ENCODE peak calls at places on chromosomes 6 and 20, in five cellular contexts. E is A549, O is tibial artery, C is stomach, Y is heart right ventricle. P is an unnamed sample.

GRCh38 chr20:52493177-52493711 is 301.7 kb upstream of the ZFP64 start:
- DNase-seq in C (no peak), O (no peak), Y (peak), E (no peak), P (no peak)

GRCh38 chr20:38706482-38706881 is 17.8 kb upstream of the SLC32A1 start:
- DNase-seq in Y (no peak), O (no peak), C (no peak), E (no peak), P (no peak)

GRCh38 chr6:96059586-96059985 is 43.8 kb downstream of the FUT9 start:
- DNase-seq in C (no peak), Y (no peak), O (no peak), E (no peak), P (no peak)

GRCh38 chr20:48098099-48098498 is 312.8 kb upstream of the SULF2 start:
- DNase-seq in Y (no peak), C (no peak), E (no peak), O (no peak), P (no peak)

GRCh38 chr20:25291432-25292133 is 43.7 kb downstream of the PYGB start:
- DNase-seq in O (no peak), E (no peak), Y (no peak), C (no peak), P (no peak)

GRCh38 chr6:37381579-37381978 is 27.8 kb downstream of the RNF8 start:
- DNase-seq in E (peak), Y (no peak), O (no peak), C (peak), P (peak)

GRCh38 chr6:30163918-30164654 is 740 bp downstream of the TRIM15 start:
- DNase-seq in Y (no peak), E (no peak), O (no peak), C (no peak), P (no peak)

GRCh38 chr6:73565767-73566485 is 45.1 kb upstream of the EEF1A1 start:
- DNase-seq in Y (no peak), O (no peak), C (no peak), E (peak), P (no peak)

GRCh38 chr20:10502098-10502526 is 67.0 kb downstream of the SLX4IP start:
- DNase-seq in C (no peak), E (no peak), Y (no peak), O (no peak), P (no peak)

GRCh38 chr6:85473748-85474147 is 23.9 kb downstream of the NT5E start:
- DNase-seq in O (no peak), C (no peak), Y (no peak), E (no peak), P (no peak)

GRCh38 chr20:58171796-58172425 is 56.5 kb downstream of the ANKRD60 start:
- DNase-seq in C (no peak), E (no peak), O (no peak), Y (no peak), P (no peak)

GRCh38 chr6:16374796-16375195 is 136.4 kb downstream of the GMPR start:
- DNase-seq in E (no peak), Y (no peak), C (no peak), O (no peak), P (no peak)

GRCh38 chr6:28135393-28135792 is 6.3 kb upstream of the ZKSCAN8 start:
- DNase-seq in O (no peak), Y (no peak), E (no peak), C (no peak), P (no peak)

GRCh38 chr6:106820412-106820852 is 154.1 kb downstream of the CD24 start:
- DNase-seq in C (no peak), E (peak), O (no peak), Y (no peak), P (no peak)

GRCh38 chr20:2385026-2385425 is 4.3 kb downstream of the TGM6 start:
- DNase-seq in O (no peak), Y (no peak), C (no peak), E (no peak), P (no peak)

GRCh38 chr20:40265872-40266533 is 423.0 kb downstream of the MAFB start:
- DNase-seq in C (peak), Y (peak), O (no peak), E (peak), P (no peak)

GRCh38 chr20:47778398-47779354 is 6.6 kb downstream of the SULF2 start:
- DNase-seq in Y (no peak), C (no peak), E (no peak), O (no peak), P (no peak)

GRCh38 chr6:127481628-127482027 is 22.4 kb upstream of the KIAA0408 start:
- DNase-seq in O (no peak), E (peak), C (no peak), Y (no peak), P (no peak)

GRCh38 chr6:65299236-65299635 is 407.8 kb downstream of the EYS start:
- DNase-seq in E (no peak), C (no peak), O (no peak), Y (peak), P (no peak)

GRCh38 chr20:47165376-47165865 is 191.1 kb downstream of the ZMYND8 start:
- DNase-seq in E (no peak), C (no peak), O (no peak), Y (no peak), P (no peak)

GRCh38 chr6:119226089-119226488 is 123.5 kb downstream of the MAN1A1 start:
- DNase-seq in O (no peak), Y (no peak), C (no peak), E (no peak), P (no peak)

GRCh38 chr6:56381852-56382251 is 134.5 kb upstream of the COL21A1 start:
- DNase-seq in C (no peak), Y (no peak), E (no peak), O (no peak), P (no peak)

GRCh38 chr6:33590531-33591198 is 10.6 kb upstream of the BAK1 start:
- DNase-seq in O (no peak), E (no peak), C (peak), Y (no peak), P (no peak)

GRCh38 chr6:144152334-144152900 is 2.1 kb downstream of the STX11 start:
- DNase-seq in C (no peak), O (no peak), E (no peak), Y (no peak), P (no peak)

GRCh38 chr6:21375717-21376116 is 217.8 kb upstream of the SOX4 start:
- DNase-seq in C (no peak), O (no peak), Y (no peak), E (no peak), P (no peak)

GRCh38 chr6:157845493-157846259 is 22.6 kb downstream of the SNX9 start:
- DNase-seq in O (no peak), E (no peak), Y (no peak), C (no peak), P (no peak)

GRCh38 chr6:56840467-56841371 is 114.2 kb upstream of the BEND6 start:
- DNase-seq in O (no peak), E (peak), C (no peak), Y (no peak), P (no peak)

GRCh38 chr6:17584241-17584803 is 15.8 kb upstream of the FAM8A1 start:
- DNase-seq in Y (peak), C (no peak), E (peak), O (peak), P (peak)

GRCh38 chr6:81003156-81003555 is 749.3 kb downstream of the TENT5A start:
- DNase-seq in Y (no peak), C (no peak), O (no peak), E (no peak), P (no peak)

GRCh38 chr6:79005497-79005896 is 72.6 kb downstream of the PHIP start:
- DNase-seq in E (no peak), O (no peak), C (no peak), Y (no peak), P (no peak)

GRCh38 chr6:33384581-33385020 is 7.0 kb upstream of the KIFC1 start:
- DNase-seq in Y (no peak), O (no peak), E (peak), C (no peak), P (peak)

GRCh38 chr20:44494266-44494665 is 18.6 kb downstream of the TTPAL start:
- DNase-seq in O (no peak), Y (no peak), C (no peak), E (peak), P (peak)

GRCh38 chr20:44494681-44495080 is 19.0 kb downstream of the TTPAL start:
- DNase-seq in C (no peak), E (no peak), O (no peak), Y (no peak), P (no peak)

GRCh38 chr20:44496976-44497375 is 21.3 kb downstream of the TTPAL start:
- DNase-seq in C (no peak), Y (no peak), O (no peak), E (peak), P (peak)

GRCh38 chr20:44495802-44496481 is 20.3 kb downstream of the TTPAL start:
- DNase-seq in E (peak), O (no peak), Y (no peak), C (no peak), P (peak)

DNA sequence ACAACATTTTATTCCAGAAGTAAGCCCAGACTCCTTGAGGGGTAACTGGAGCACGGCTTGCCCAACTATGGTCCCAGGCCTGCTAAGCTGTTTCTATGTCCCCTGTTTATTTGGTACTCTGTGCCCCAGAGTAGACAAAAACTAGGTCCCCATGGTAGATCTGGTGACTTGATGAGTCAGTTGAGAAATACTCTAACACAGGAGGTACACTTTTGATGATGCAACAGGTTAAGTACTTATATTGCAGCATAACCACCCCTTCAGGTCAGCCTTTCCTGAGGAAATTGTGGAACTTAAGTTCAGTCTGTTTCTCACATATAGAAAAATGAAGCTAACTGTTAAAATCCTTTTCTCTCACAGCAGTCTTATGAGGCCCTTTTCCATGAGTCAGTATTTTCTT is 19.6 kb downstream of the TTPAL start:
- DNase-seq in Y (no peak), O (no peak), C (no peak), E (peak), P (no peak)
- H3K27ac ChIP-seq in Y (peak), O (peak), C (peak), E (peak), P (peak)

GRCh38 chr20:43459022-43459942 is 1.6 kb downstream of the SRSF6 start:
- DNase-seq in E (peak), O (no peak), C (no peak), Y (no peak), P (no peak)
- H3K4me3 ChIP-seq in E (peak), O (peak), C (peak), Y (peak), P (peak)

GRCh38 chr6:137697267-137697938 is 169.7 kb upstream of the TNFAIP3 start:
- DNase-seq in O (no peak), Y (no peak), C (no peak), E (peak), P (peak)
- TF ChIP-seq CTCF in O (no peak), Y (no peak), C (no peak), E (no peak), P (no peak)

GRCh38 chr6:150406948-150407347 is 38.1 kb downstream of the IYD start:
- DNase-seq in O (no peak), Y (no peak), C (no peak), E (no peak), P (no peak)

GRCh38 chr6:150409576-150410066 is 40.8 kb downstream of the IYD start:
- DNase-seq in O (peak), Y (peak), E (no peak), C (peak), P (no peak)

GRCh38 chr6:150408842-150409241 is 40.0 kb downstream of the IYD start:
- DNase-seq in E (no peak), O (no peak), C (peak), Y (no peak), P (no peak)

GRCh38 chr6:150403458-150404245 is 34.8 kb downstream of the IYD start:
- DNase-seq in E (peak), Y (peak), C (no peak), O (peak), P (no peak)
- H3K27ac ChIP-seq in E (peak), Y (no peak), C (peak), O (no peak), P (no peak)

DNA sequence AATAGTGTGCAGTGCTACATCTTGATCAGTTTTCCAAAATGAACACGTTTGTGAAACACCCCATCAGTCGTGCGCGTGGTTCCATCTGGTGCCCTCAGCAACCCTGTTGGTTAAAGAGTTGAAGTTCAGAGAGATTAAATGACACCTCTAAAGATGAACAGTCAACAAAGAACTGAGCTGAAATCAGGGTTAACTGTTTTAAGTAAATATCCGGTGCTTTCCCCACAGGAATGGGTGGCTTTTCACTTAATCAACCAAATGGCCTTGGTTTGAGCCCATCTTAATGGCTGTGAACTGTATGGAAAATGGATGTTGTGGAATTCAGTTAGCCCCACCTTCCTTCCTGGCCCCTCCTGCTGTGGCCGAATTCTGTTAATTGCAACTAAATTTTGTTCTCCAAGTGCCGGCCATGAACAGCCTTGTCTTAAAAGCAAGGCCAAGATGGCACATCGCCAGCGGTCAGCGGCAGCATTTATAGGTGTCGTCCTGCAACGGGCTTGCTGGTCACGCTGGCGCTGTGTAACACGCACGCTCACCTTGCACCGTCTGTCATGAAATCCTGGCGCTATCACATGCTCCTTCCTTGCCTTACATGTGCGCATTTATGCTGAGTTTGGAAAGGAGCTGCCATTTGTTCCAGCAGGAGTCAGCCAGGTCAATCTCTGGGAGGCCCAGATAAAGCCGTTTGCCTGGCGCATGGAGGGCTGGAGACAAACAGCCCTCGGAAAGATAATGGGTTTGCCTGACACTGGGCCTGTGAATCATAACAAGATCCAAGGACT is 164.5 kb downstream of the ERMARD start:
- DNase-seq in C (no peak), Y (no peak), E (no peak), O (no peak), P (no peak)
- H3K4me3 ChIP-seq in C (no peak), Y (no peak), E (no peak), O (no peak), P (no peak)

GRCh38 chr6:19204445-19204844 is 632.7 kb upstream of the ID4 start:
- DNase-seq in O (no peak), E (no peak), Y (no peak), C (no peak), P (no peak)
- TF ChIP-seq CTCF in O (no peak), E (no peak), Y (no peak), C (no peak), P (no peak)

DNA sequence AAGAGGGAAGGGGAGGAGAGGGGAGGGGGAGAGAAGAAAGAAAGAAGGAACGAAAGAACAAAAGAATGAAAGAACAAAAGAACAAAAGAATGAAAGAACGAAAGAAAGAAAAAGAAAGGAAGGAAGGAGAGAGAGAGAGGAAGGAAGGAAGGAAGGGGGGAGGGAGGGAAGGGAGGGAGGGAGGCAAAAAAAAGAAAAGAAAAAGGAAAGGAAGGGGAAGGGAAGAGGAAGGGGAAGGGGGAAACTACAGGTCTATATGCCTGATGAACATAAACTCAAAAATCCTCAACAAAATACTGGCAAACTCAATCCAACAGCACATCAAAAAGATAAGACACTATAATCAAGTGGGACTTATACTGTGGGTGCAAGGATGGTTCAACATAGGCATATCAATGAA is 13.7 kb upstream of the LGSN start:
- DNase-seq in E (no peak), C (no peak), Y (no peak), O (no peak), P (no peak)
- H3K27ac ChIP-seq in E (no peak), C (no peak), Y (no peak), O (no peak), P (no peak)

GRCh38 chr20:62900692-62901584 is 25.4 kb downstream of the DIDO1 start:
- DNase-seq in C (peak), E (peak), Y (no peak), O (no peak), P (no peak)
- H3K4me3 ChIP-seq in C (no peak), E (no peak), Y (no peak), O (no peak), P (no peak)

DNA sequence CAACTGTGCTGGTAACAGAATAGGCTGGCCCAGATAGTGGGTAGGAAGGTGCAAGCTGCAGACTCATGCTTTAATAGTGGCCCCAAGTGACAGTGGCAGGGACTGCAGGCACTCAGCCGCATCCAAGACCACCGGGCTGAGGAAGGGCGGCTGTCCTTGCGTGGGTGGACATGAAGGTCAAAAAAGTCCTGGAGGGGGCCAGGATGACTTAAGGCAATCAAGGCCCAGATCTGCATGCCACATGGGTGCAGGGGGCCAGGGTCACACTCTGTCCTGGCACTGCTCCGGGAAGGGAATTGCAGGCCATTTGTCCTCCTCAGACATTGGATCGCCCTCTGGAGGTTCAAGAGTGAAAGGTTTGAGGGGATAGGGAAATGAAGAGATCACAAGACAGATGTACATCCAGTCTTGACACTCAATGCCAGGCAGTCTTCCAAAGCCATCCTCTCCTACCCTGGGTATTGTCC is 10.4 kb upstream of the VNN2 start:
- DNase-seq in O (peak), Y (peak), E (peak), C (peak), P (no peak)
- TF ChIP-seq CTCF in O (no peak), Y (peak), E (peak), C (peak), P (peak)

GRCh38 chr6:164569503-164569902 is 739.9 kb downstream of the C6orf118 start:
- DNase-seq in E (no peak), Y (no peak), C (no peak), O (no peak), P (no peak)
- H3K27ac ChIP-seq in E (no peak), Y (no peak), C (no peak), O (no peak), P (no peak)